ENCODE peak calls at places on chromosomes 6 and 20, in nine cellular contexts. M, G, B, R, H, F, K, N and Y are unnamed samples.

GRCh38 chr20:32546918-32547752 is 38.0 kb downstream of the NOL4L start:
- DNase-seq in M (no peak), G (no peak), B (no peak), R (peak), H (no peak), F (no peak), K (no peak), N (no peak), Y (no peak)

GRCh38 chr6:166393535-166393823 is 10.7 kb upstream of the MPC1 start:
- DNase-seq in M (no peak), G (no peak), B (no peak), R (no peak), H (no peak), F (no peak), K (no peak), N (no peak), Y (no peak)

GRCh38 chr6:111646942-111647341 is 41.3 kb upstream of the TRAF3IP2 start:
- DNase-seq in M (no peak), G (peak), B (peak), R (no peak), H (no peak), F (peak), K (no peak), N (peak), Y (no peak)

GRCh38 chr6:99613705-99614429 is 7.2 kb downstream of the PRDM13 start:
- DNase-seq in M (no peak), G (no peak), B (no peak), R (peak), H (peak), F (no peak), K (peak), N (no peak), Y (no peak)

GRCh38 chr20:19449051-19449450 is 236.6 kb downstream of the SLC24A3 start:
- DNase-seq in M (no peak), G (no peak), B (peak), R (no peak), H (no peak), F (peak), K (no peak), N (no peak), Y (no peak)

GRCh38 chr6:86122086-86122485 is 479.4 kb upstream of the SYNCRIP start:
- DNase-seq in M (no peak), G (no peak), B (no peak), R (no peak), H (no peak), F (no peak), K (no peak), N (no peak), Y (no peak)

GRCh38 chr6:158660331-158660730 is 10.5 kb downstream of the SYTL3 start:
- DNase-seq in M (no peak), G (no peak), B (peak), R (peak), H (peak), F (no peak), K (peak), N (no peak), Y (no peak)

GRCh38 chr20:62371588-62372041 is 4.5 kb upstream of the LAMA5 start:
- DNase-seq in M (no peak), G (no peak), B (no peak), R (no peak), H (no peak), F (no peak), K (no peak), N (no peak), Y (no peak)

GRCh38 chr6:34574647-34575293 is 18.6 kb upstream of the SPDEF start:
- DNase-seq in M (peak), G (no peak), B (no peak), R (no peak), H (no peak), F (no peak), K (no peak), N (no peak), Y (no peak)

DNA sequence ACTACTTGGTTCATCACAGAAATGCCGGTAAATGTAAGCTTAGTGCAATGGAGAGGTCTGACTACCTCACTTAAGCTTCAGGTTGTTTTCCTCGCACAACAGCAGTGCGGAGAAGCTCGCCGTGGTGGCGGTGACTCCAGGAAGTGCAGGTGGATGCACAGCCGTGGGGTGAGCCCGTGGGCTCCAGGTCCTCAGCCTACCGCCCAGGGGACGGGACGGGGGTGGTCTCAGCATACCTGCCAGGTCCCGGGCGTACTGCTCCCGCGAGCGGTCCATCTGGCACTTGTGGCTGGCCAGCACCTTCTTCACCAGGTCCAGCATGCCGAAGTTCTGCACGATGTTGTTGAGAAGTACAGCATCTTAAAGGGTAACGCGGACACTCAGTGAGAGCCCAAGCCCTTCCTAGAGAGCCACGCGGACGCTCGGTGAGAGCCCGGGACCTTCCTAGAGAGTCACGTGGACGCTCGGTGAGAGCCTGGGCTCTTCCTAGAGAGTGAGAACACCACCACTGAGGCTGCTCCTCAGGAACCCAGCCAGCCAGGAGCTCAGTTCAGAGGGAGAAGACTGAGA is 17.8 kb upstream of the HELZ2 start:
- DNase-seq in M (no peak), G (no peak), B (no peak), R (no peak), H (no peak), F (no peak), K (no peak), N (no peak), Y (no peak)
- TF ChIP-seq CTCF in M (no peak), G (no peak), B (no peak), R (no peak), H (no peak), F (no peak), K (no peak), N (no peak), Y (no peak)

DNA sequence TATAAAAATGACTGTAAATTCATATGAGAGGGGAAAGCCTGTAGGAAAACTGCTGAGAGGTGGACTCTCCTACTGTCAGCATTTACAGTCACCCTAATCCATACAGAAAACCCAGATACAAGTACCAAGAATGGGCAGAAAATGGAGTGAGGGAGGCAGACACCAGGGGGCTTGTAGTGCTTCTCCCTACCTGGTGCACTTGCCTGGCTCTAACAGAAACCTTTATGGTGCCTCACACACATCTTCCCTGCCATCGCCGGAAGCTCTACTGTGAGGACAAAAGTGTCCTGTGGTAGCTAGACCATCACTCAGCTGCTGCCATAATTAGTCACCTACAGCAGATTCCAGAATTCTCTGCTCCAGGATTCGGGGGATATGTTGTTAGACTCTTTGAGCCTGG is 441.3 kb downstream of the TFAP2B start:
- DNase-seq in M (no peak), G (no peak), B (no peak), R (no peak), H (no peak), F (no peak), K (no peak), N (no peak), Y (no peak)
- TF ChIP-seq CTCF in M (no peak), G (no peak), B (no peak), R (no peak), H (no peak), F (no peak), K (no peak), N (no peak), Y (no peak)

DNA sequence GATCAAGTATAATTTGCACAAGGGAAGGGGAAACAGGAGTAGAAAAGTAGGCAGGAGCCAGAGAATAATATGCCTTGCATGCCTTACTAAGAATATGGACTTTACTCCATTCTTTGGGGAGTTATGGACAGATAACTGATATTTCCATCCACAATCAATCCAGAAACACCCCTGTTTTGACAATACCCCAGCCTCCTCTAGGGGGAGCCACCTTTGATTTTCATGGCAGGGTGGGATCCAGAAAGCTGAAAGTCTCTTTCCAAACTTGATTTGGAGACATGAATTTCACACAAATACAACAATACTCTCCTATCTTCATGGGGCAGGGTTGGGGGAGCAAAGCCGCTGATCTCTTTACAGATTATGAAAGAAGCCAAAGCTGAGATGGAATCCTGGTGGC is 404.1 kb downstream of the FOXA2 start:
- DNase-seq in M (no peak), G (no peak), B (no peak), R (peak), H (no peak), F (no peak), K (no peak), N (no peak), Y (no peak)
- TF ChIP-seq CTCF in M (no peak), G (no peak), B (no peak), R (peak), H (no peak), F (no peak), K (peak), N (no peak), Y (no peak)

GRCh38 chr6:131172237-131172636 is 37.0 kb downstream of the AKAP7 start:
- DNase-seq in M (no peak), G (no peak), B (no peak), R (no peak), H (no peak), F (no peak), K (no peak), N (peak), Y (no peak)

GRCh38 chr6:131169613-131170012 is 34.3 kb downstream of the AKAP7 start:
- DNase-seq in M (no peak), G (no peak), B (no peak), R (no peak), H (no peak), F (no peak), K (no peak), N (no peak), Y (no peak)

GRCh38 chr6:131164506-131164905 is 29.2 kb downstream of the AKAP7 start:
- DNase-seq in M (no peak), G (no peak), B (no peak), R (no peak), H (no peak), F (no peak), K (no peak), N (peak), Y (no peak)

GRCh38 chr6:131163886-131164285 is 28.6 kb downstream of the AKAP7 start:
- DNase-seq in M (no peak), G (no peak), B (no peak), R (no peak), H (no peak), F (no peak), K (no peak), N (peak), Y (no peak)

GRCh38 chr6:131167773-131168172 is 32.5 kb downstream of the AKAP7 start:
- DNase-seq in M (no peak), G (no peak), B (no peak), R (no peak), H (no peak), F (no peak), K (no peak), N (peak), Y (no peak)
- TF ChIP-seq CTCF in M (no peak), G (peak), B (no peak), R (no peak), H (no peak), F (no peak), K (peak), N (no peak), Y (no peak)

GRCh38 chr20:57043669-57044268 is 222.7 kb downstream of the BMP7 start:
- DNase-seq in M (peak), G (no peak), B (peak), R (no peak), H (no peak), F (no peak), K (no peak), N (no peak), Y (no peak)

GRCh38 chr20:57049298-57049697 is 217.1 kb downstream of the BMP7 start:
- DNase-seq in M (peak), G (no peak), B (no peak), R (no peak), H (no peak), F (no peak), K (no peak), N (no peak), Y (no peak)

GRCh38 chr20:57051096-57051495 is 215.3 kb downstream of the BMP7 start:
- DNase-seq in M (no peak), G (no peak), B (peak), R (no peak), H (no peak), F (no peak), K (no peak), N (no peak), Y (no peak)

GRCh38 chr20:57047281-57048026 is 219.0 kb downstream of the BMP7 start:
- DNase-seq in M (peak), G (no peak), B (peak), R (peak), H (no peak), F (no peak), K (no peak), N (no peak), Y (no peak)

GRCh38 chr20:57048027-57048869 is 218.2 kb downstream of the BMP7 start:
- DNase-seq in M (peak), G (no peak), B (peak), R (peak), H (no peak), F (no peak), K (peak), N (peak), Y (no peak)
- TF ChIP-seq CTCF in M (peak), G (peak), B (peak), R (peak), H (peak), F (no peak), K (peak), N (peak), Y (peak)

DNA sequence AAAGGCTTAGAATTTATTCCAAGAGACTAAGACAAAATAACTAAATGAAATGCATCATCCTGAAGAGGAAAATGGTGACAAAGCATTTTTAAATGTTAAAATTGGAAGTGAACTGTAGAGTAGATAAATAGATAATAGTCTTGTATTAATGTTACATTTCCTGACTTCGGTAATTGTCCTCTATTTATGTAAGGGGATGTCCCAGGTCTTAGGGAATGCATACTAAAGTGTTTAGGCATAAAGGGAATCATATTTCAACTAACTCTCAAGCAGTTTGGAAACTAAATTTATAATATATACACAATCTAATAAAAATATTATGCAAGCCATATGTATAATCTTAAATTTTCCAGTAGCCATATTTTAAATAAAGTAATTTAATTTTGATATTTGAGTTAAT is 159.3 kb downstream of the WDR27 start:
- DNase-seq in M (no peak), G (no peak), B (no peak), R (no peak), H (no peak), F (no peak), K (no peak), N (no peak), Y (no peak)
- TF ChIP-seq CTCF in M (no peak), G (no peak), B (no peak), R (no peak), H (no peak), F (no peak), K (no peak), N (no peak), Y (no peak)

GRCh38 chr20:8720089-8720488 is 348.8 kb upstream of the PLCB4 start:
- DNase-seq in M (no peak), G (no peak), B (no peak), R (no peak), H (no peak), F (no peak), K (no peak), N (peak), Y (no peak)
- TF ChIP-seq CTCF in M (no peak), G (no peak), B (no peak), R (no peak), H (no peak), F (no peak), K (no peak), N (no peak), Y (no peak)

GRCh38 chr6:14499804-14500203 is 382.2 kb downstream of the CD83 start:
- DNase-seq in M (no peak), G (no peak), B (no peak), R (no peak), H (no peak), F (no peak), K (no peak), N (peak), Y (peak)
- TF ChIP-seq CTCF in M (no peak), G (no peak), B (no peak), R (no peak), H (no peak), F (no peak), K (no peak), N (no peak), Y (no peak)

DNA sequence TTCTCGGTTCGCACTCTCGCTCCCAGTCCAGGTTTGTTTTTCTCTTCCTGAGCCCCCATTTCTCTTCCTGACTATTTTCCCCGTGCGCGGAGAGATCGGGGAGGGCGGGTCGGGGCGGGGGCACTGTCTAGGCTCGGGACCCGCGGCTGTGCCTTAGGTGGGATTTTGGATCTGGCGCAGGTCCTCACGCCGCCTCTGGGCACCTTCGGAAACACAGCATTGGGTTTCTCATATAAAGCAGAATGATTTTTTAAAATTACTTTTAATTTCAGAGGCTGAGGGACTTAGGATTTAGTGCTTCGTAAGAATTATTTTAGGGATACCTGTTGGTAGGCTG is 324 bp downstream of the STX11 start:
- DNase-seq in M (peak), G (no peak), B (no peak), R (peak), H (peak), F (no peak), K (peak), N (peak), Y (no peak)
- TF ChIP-seq CTCF in M (peak), G (peak), B (no peak), R (peak), H (peak), F (no peak), K (peak), N (peak), Y (peak)

GRCh38 chr6:90175627-90176538 is 120.8 kb downstream of the BACH2 start:
- DNase-seq in M (no peak), G (no peak), B (no peak), R (no peak), H (peak), F (no peak), K (no peak), N (no peak), Y (no peak)

GRCh38 chr6:90178294-90178678 is 118.4 kb downstream of the BACH2 start:
- DNase-seq in M (no peak), G (no peak), B (no peak), R (no peak), H (no peak), F (no peak), K (no peak), N (no peak), Y (no peak)

GRCh38 chr6:90180526-90180925 is 116.1 kb downstream of the BACH2 start:
- DNase-seq in M (no peak), G (no peak), B (no peak), R (no peak), H (no peak), F (no peak), K (no peak), N (no peak), Y (no peak)

GRCh38 chr6:90177544-90178293 is 118.9 kb downstream of the BACH2 start:
- DNase-seq in M (no peak), G (no peak), B (no peak), R (no peak), H (no peak), F (no peak), K (no peak), N (no peak), Y (no peak)

DNA sequence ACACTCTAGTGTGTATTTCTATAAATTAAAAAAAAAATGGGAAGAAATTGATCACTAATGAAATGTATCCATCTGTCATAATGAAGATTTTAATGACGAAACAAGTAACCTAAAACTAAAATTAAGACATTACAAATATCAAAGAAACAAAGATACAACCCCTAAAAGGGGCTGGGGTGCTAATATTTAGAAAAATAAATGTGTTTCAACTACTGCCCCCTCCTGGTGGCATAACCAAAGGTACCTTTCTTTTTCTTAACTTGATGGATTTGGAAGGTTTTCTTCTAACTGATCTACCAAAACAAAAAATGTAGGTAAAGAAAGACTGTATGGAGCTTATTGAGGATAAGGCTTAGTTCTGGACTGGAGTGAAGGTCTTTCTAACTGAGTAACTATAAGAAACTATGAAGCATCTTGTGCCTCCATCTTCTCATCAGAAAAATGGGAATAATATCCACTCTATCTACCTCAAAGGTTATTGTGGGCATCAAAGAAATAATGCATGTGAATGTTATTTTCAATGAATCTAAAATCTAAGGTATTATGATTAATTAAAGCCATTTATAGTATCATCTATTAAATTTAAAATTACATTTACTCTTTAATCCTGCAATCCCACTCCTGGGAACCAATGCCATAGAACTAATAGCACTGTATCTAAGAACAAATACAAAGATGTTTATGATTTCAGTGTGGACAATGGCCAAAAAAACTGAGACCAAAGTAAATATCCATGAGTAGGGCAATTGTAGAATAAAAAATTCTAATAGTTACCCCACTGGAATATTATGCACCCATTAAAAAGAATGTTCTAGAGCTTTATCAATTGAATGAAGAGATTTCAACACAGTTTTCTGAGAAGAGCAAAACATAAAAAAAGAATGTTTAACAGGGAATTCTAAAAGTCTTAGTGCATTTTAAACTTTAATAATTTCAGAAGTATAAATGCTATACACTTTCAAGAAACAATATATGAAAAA is 117.2 kb downstream of the BACH2 start:
- DNase-seq in M (no peak), G (no peak), B (no peak), R (peak), H (peak), F (no peak), K (no peak), N (peak), Y (no peak)
- TF ChIP-seq CTCF in M (peak), G (peak), B (no peak), R (peak), H (peak), F (no peak), K (peak), N (peak), Y (no peak)